ENCODE peak calls at places on chromosomes 2 and 18, in seven cellular contexts. Q is epithelial cell of esophagus, W is small intestine, X is left ventricle myocardium inferior, J is HepG2, C is GM12865, Y is fibroblast of the aortic adventitia. T is an unnamed sample.

GRCh38 chr18:23225518-23225917 is 90.2 kb downstream of the CABLES1 start:
- DNase-seq in Q (no peak), W (no peak), X (no peak), J (no peak), C (no peak), Y (peak), T (peak)

GRCh38 chr2:42877532-42877931 is 85.1 kb upstream of the HAAO start:
- DNase-seq in Q (no peak), W (no peak), X (no peak), J (no peak), C (no peak), Y (no peak), T (peak)

GRCh38 chr2:151716721-151717120 is 17.6 kb downstream of the NEB start:
- DNase-seq in Q (no peak), W (no peak), X (no peak), J (no peak), C (no peak), Y (no peak), T (no peak)

GRCh38 chr2:55880416-55881143 is 43.0 kb downstream of the EFEMP1 start:
- DNase-seq in Q (no peak), W (no peak), X (no peak), J (no peak), C (peak), Y (no peak), T (peak)

GRCh38 chr2:33366473-33366872 is 110.0 kb upstream of the RASGRP3 start:
- DNase-seq in Q (no peak), W (no peak), X (peak), J (no peak), C (no peak), Y (no peak), T (peak)

GRCh38 chr2:207088276-207088675 is 77.5 kb downstream of the KLF7 start:
- DNase-seq in Q (no peak), W (no peak), X (no peak), J (no peak), C (no peak), Y (no peak), T (no peak)

GRCh38 chr2:45237128-45237527 is 227.9 kb upstream of the SIX2 start:
- DNase-seq in Q (no peak), W (no peak), X (no peak), J (no peak), C (no peak), Y (no peak), T (peak)

GRCh38 chr2:763766-764525 is 86.7 kb upstream of the TMEM18 start:
- DNase-seq in Q (peak), W (no peak), X (no peak), J (no peak), C (no peak), Y (no peak), T (no peak)

GRCh38 chr18:13809025-13809384 is 14.9 kb upstream of the MC5R start:
- DNase-seq in Q (peak), W (peak), X (no peak), J (no peak), C (no peak), Y (no peak), T (no peak)

GRCh38 chr2:198371902-198372611 is 567.7 kb downstream of the PLCL1 start:
- DNase-seq in Q (peak), W (no peak), X (no peak), J (no peak), C (peak), Y (peak), T (peak)
- H3K4me3 ChIP-seq in Q (no peak), W (no peak), X (no peak), J (no peak), C (peak), Y (peak), T (peak)

DNA sequence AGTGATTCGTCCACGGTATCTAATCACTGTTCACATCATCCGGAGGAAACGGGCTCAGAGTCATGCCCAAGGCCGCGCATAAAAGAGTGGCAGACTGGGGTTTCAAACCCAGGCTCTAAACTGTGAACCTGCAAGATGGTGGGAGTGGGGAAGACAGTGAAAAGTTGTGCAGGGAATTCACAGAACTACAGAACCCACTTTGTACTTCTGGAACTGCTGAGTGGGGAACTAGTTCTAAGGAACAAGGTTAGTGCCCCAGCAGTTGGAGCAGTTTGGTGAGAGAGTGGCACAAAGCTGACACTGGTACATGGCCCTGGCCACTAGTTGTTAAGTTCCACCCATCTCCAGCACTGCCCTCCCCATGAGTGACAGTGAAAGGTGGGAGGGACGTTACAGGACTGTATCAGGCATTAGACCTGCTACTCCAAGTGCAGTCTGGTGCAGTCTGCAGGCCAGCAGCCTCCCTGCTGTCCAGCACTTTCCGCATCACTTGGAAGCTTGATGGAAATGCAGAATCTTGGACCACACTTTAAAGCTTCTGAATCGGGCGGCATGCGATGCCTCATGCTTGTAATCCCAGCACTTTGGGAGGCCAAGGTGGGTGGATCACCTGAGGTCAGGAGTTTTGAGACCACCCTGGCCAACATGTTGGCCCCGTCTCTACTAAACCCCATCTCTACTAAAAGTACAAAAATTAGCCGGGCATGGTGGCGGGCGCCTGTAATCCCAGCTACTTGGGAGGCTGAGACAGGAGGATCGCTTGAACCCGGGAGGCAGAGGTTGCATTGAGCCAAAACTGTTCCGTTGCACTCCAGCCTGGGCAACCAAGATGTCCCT is 47.3 kb downstream of the C2orf42 start:
- DNase-seq in Q (peak), W (peak), X (no peak), J (peak), C (peak), Y (peak), T (peak)
- H3K4me3 ChIP-seq in Q (peak), W (no peak), X (peak), J (peak), C (peak), Y (peak), T (no peak)

GRCh38 chr2:176080540-176081355 is 3.0 kb downstream of the EVX2 start:
- DNase-seq in Q (no peak), W (no peak), X (no peak), J (no peak), C (no peak), Y (no peak), T (no peak)

GRCh38 chr2:176083796-176084261 is at the start of gene EVX2:
- DNase-seq in Q (no peak), W (no peak), X (no peak), J (no peak), C (no peak), Y (no peak), T (no peak)

GRCh38 chr2:176081451-176081992 is 2.2 kb downstream of the EVX2 start:
- DNase-seq in Q (no peak), W (no peak), X (no peak), J (no peak), C (no peak), Y (no peak), T (no peak)

GRCh38 chr2:176082885-176083731 is 654 bp downstream of the EVX2 start:
- DNase-seq in Q (no peak), W (no peak), X (no peak), J (no peak), C (no peak), Y (no peak), T (no peak)

GRCh38 chr2:176081993-176082884 is 1.5 kb downstream of the EVX2 start:
- DNase-seq in Q (no peak), W (no peak), X (no peak), J (no peak), C (no peak), Y (no peak), T (no peak)
- H3K4me3 ChIP-seq in Q (no peak), W (no peak), X (no peak), J (no peak), C (no peak), Y (no peak), T (no peak)

DNA sequence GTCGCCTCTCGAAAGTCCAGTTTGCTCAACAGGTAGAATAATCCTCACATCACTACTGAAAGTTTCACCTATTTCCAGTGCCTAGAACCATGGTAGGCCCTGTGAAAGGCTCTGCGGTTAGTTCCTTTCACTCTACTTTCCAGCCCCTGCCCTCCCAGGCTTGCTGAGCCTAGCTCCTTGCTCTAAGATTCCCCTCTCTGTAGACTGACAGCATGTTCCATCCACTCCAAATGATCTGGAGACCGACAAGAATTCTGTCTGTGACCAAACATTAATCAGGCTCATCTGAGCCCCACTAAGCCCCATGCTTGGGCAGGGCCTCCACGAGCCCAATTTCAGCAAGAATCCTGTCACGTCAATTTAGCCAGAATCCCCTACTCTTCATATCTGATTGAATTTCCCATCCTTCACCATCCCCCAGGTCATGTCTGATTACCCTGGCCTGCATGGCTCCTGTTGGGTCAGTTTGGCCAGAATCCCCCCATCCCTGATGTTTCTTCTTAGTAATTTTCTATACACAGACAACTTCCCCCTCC is 307.0 kb downstream of the ALK start:
- DNase-seq in Q (no peak), W (no peak), X (no peak), J (no peak), C (no peak), Y (no peak), T (no peak)
- H3K4me3 ChIP-seq in Q (no peak), W (no peak), X (no peak), J (no peak), C (no peak), Y (no peak), T (no peak)

DNA sequence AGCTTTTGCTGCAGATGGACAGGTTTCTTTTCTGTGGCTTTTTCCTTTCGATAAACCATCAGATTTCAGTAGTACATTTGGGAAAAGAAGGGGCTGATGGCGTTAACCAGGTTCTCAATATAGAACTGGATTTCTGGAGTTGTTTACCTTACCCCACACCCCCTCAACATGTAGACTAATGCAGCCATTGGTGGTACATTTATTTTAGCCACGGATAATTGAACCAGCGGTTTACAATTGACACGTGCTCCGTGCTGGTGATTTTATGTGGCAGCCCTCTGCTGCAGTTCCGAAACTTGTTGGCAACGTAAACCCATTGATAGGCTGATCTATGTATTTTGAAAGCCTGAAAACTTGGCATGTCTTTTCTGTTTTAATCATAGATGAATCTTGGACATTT is 5.4 kb downstream of the SOX11 start:
- DNase-seq in Q (no peak), W (no peak), X (no peak), J (no peak), C (no peak), Y (no peak), T (no peak)
- H3K4me3 ChIP-seq in Q (peak), W (no peak), X (peak), J (no peak), C (no peak), Y (no peak), T (no peak)

T was measured in cardiac fibroblast.